ENCODE peak calls at places on chromosomes 3 and 15, in six cellular contexts. Y is K562, R is NB4, E is HepG2, O is endothelial cell of umbilical vein, V is GM12878. C is an unnamed sample.

GRCh38 chr3:184596233-184596632 is 34.6 kb downstream of the EPHB3 start:
- DNase-seq in Y (no peak), R (no peak), E (no peak), O (no peak), V (no peak), C (no peak)

GRCh38 chr3:194104041-194104751 is 31.8 kb upstream of the HES1 start:
- DNase-seq in Y (no peak), R (peak), E (no peak), O (no peak), V (no peak), C (no peak)

GRCh38 chr15:98896002-98896721 is 111.4 kb downstream of the PGPEP1L start:
- DNase-seq in Y (no peak), R (no peak), E (no peak), O (peak), V (no peak), C (peak)

GRCh38 chr15:83285979-83286553 is 1.6 kb upstream of the BNC1 start:
- DNase-seq in Y (no peak), R (no peak), E (no peak), O (peak), V (no peak), C (peak)

GRCh38 chr15:89777073-89777820 is 1.1 kb downstream of the MESP2 start:
- DNase-seq in Y (no peak), R (peak), E (no peak), O (no peak), V (no peak), C (no peak)

GRCh38 chr3:40975711-40976121 is 223.6 kb upstream of the CTNNB1 start:
- DNase-seq in Y (no peak), R (no peak), E (no peak), O (peak), V (no peak), C (no peak)

GRCh38 chr3:52126500-52126899 is 27.7 kb downstream of the POC1A start:
- DNase-seq in Y (no peak), R (no peak), E (no peak), O (no peak), V (no peak), C (no peak)

GRCh38 chr3:112390783-112391641 is 58.1 kb downstream of the CD200 start:
- DNase-seq in Y (no peak), R (no peak), E (no peak), O (peak), V (no peak), C (no peak)

GRCh38 chr3:132709761-132710160 is 12.4 kb downstream of the NPHP3 start:
- DNase-seq in Y (no peak), R (no peak), E (no peak), O (no peak), V (no peak), C (no peak)

GRCh38 chr3:9497821-9498565 is 55.6 kb downstream of the LHFPL4 start:
- DNase-seq in Y (no peak), R (no peak), E (no peak), O (no peak), V (no peak), C (no peak)

GRCh38 chr15:99137877-99138276 is 33.0 kb downstream of the SYNM start:
- DNase-seq in Y (no peak), R (no peak), E (no peak), O (no peak), V (no peak), C (no peak)

GRCh38 chr15:22873204-22873701 is 34.8 kb downstream of the NIPA2 start:
- DNase-seq in Y (no peak), R (no peak), E (no peak), O (no peak), V (no peak), C (no peak)

GRCh38 chr3:69869643-69870042 is 129.9 kb upstream of the SAMMSON start:
- DNase-seq in Y (peak), R (peak), E (no peak), O (no peak), V (no peak), C (peak)

GRCh38 chr3:20141841-20142240 is 44.2 kb downstream of the SGO1 start:
- DNase-seq in Y (no peak), R (no peak), E (no peak), O (no peak), V (no peak), C (no peak)

GRCh38 chr3:81349941-81350340 is 411.5 kb downstream of the GBE1 start:
- DNase-seq in Y (no peak), R (no peak), E (no peak), O (no peak), V (no peak), C (no peak)

GRCh38 chr3:43105224-43105596 is 669 bp downstream of the POMGNT2 start:
- DNase-seq in Y (no peak), R (no peak), E (no peak), O (no peak), V (no peak), C (no peak)

GRCh38 chr3:100709840-100710235 is 544 bp downstream of the TFG start:
- DNase-seq in Y (peak), R (peak), E (no peak), O (no peak), V (no peak), C (peak)

GRCh38 chr15:26971303-26972018 is 480 bp downstream of the GABRG3 start:
- DNase-seq in Y (no peak), R (no peak), E (no peak), O (no peak), V (no peak), C (no peak)

GRCh38 chr15:53962646-53963561 is 15.3 kb upstream of the UNC13C start:
- DNase-seq in Y (no peak), R (peak), E (peak), O (peak), V (no peak), C (no peak)

GRCh38 chr3:134377896-134378295 is 3.6 kb upstream of the AMOTL2 start:
- DNase-seq in Y (no peak), R (no peak), E (no peak), O (no peak), V (no peak), C (no peak)

GRCh38 chr3:134378384-134378783 is 4.1 kb upstream of the AMOTL2 start:
- DNase-seq in Y (peak), R (peak), E (peak), O (peak), V (no peak), C (no peak)

GRCh38 chr3:134376385-134376765 is 2.1 kb upstream of the AMOTL2 start:
- DNase-seq in Y (no peak), R (no peak), E (no peak), O (no peak), V (no peak), C (no peak)

GRCh38 chr3:134375542-134376384 is 1.5 kb upstream of the AMOTL2 start:
- DNase-seq in Y (no peak), R (no peak), E (no peak), O (no peak), V (no peak), C (no peak)

GRCh38 chr3:134376786-134377431 is 2.7 kb upstream of the AMOTL2 start:
- DNase-seq in Y (no peak), R (no peak), E (no peak), O (no peak), V (no peak), C (no peak)
- TF ChIP-seq MYC in Y (no peak), R (no peak), E (no peak), O (no peak), V (no peak), C (no peak)

GRCh38 chr15:58260911-58261267 is 122.7 kb downstream of the AQP9 start:
- DNase-seq in Y (no peak), R (no peak), E (no peak), O (no peak), V (no peak), C (no peak)
- TF ChIP-seq MYC in Y (no peak), R (no peak), E (no peak), O (no peak), V (no peak), C (no peak)

GRCh38 chr3:39096775-39097174 is 10.7 kb downstream of the GORASP1 start:
- DNase-seq in Y (no peak), R (no peak), E (peak), O (no peak), V (no peak), C (no peak)
- TF ChIP-seq MYC in Y (no peak), R (no peak), E (no peak), O (no peak), V (no peak), C (no peak)

DNA sequence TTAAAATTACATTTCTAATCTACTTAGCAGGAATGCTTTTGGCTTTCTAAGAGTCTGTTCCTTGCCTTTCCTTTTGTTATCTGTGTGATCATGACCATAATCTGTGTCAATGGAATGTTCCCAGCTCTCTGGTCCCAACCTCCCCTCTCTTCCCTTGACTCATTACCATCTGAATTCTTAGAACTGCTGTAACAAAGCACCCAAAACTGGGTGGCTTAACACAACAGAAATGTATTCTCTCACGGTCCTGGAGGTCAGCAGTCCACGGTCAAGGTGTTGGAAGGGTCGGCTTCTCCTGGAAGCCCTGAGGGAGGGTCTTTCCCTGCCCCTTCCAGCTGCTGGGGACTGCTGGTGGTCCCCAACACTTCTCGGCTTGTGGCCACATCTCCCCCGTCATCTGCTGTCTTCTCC is 81.1 kb downstream of the LRRK1 start:
- DNase-seq in Y (no peak), R (no peak), E (no peak), O (no peak), V (no peak), C (no peak)
- TF ChIP-seq MYC in Y (no peak), R (no peak), E (no peak), O (no peak), V (no peak), C (no peak)

DNA sequence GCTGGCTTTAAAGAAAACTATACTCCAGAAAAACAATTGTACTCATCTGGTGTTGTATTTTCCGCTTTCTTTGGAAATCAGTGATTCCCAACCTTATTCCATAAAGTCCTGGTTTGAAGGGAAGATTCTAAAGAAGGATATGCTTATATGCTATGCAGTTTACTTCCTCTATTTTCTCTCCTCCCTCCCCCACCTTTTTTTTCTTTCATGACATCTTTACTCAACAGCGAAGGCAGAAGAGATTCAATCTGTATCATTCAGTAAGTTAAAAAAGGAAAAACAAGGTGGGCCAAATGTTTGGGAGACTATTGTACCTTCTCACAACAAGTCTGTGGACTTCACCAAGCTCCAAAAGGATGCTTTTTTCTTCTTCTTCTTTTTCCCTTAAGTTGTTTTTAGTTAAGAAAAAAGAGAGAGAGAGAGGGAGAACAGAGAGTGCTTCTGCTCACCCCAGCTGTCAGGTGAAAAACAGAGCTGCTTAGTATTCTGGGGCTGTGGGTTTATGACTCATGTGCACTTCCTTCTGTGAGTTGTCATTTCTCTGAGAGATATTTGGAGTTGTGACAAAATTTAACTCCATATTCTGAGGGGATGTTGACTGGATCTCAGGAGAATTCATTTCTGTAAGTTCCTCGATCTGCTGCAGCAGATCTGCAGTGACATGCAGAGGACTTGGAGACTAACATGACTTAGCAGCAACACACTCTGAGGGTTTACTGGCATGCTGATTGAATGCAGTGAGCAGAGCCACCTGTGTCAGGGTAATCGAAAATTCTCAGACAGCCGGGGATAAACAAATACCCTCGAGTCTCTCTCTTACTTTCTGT is 70.7 kb downstream of the SSR3 start:
- DNase-seq in Y (peak), R (peak), E (no peak), O (peak), V (peak), C (no peak)
- TF ChIP-seq MYC in Y (no peak), R (no peak), E (no peak), O (no peak), V (no peak), C (no peak)

GRCh38 chr3:30632065-30632464 is 25.7 kb downstream of the TGFBR2 start:
- DNase-seq in Y (no peak), R (peak), E (no peak), O (no peak), V (no peak), C (no peak)
- TF ChIP-seq MYC in Y (no peak), R (no peak), E (no peak), O (no peak), V (no peak), C (no peak)

GRCh38 chr3:32303051-32303786 is 64.7 kb downstream of the CMTM8 start:
- DNase-seq in Y (no peak), R (no peak), E (no peak), O (no peak), V (no peak), C (no peak)
- TF ChIP-seq MYC in Y (no peak), R (no peak), E (no peak), O (no peak), V (no peak), C (no peak)

GRCh38 chr3:74423867-74424266 is 190.6 kb downstream of the CNTN3 start:
- DNase-seq in Y (no peak), R (no peak), E (no peak), O (no peak), V (no peak), C (no peak)
- TF ChIP-seq MYC in Y (no peak), R (no peak), E (no peak), O (no peak), V (no peak), C (no peak)

DNA sequence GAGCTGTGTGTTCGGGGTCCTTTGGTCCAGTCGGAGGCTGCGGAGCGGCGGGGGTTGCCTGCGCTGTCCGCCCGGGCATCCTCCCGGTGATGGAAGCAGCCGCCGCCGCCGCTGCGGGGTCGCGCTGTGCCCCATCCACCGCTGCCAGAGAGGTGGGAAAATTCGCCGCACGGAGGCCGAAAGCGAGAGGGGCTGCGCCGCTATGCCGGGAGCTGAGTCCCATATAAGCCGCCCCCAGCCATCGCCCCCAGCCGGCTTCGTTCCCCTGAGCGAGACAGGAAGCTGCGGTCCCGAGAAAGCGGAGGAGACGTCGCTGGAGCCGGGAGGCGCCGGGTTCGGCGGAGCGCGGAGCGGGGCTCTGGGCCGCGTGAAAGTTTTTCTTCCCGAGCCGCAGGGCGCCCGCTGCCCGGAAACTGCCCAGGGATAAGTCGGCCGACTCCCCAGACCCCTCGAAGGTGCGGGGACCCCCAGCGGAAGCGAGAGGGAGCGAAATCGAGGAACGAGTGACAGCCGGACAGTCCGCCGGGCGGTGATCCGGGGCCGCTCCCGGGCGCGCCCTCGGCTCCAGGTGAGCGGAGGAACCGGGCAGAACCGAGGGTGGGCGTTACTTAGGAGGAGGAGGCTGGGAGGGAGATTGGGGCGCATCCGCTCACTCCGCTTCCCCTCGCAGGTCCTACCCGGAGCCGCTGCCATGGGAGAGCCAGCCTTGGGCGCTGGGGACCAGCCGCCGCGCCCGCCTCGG is 574 bp downstream of the CHST2 start:
- DNase-seq in Y (peak), R (peak), E (no peak), O (peak), V (no peak), C (peak)
- TF ChIP-seq MYC in Y (no peak), R (no peak), E (no peak), O (no peak), V (no peak), C (no peak)

GRCh38 chr3:114112696-114113095 is 56.2 kb downstream of the QTRT2 start:
- DNase-seq in Y (no peak), R (no peak), E (no peak), O (peak), V (no peak), C (no peak)
- TF ChIP-seq MYC in Y (no peak), R (no peak), E (no peak), O (no peak), V (no peak), C (no peak)